ENCODE peak calls at places on chromosomes 2 and 18, in seven cellular contexts. M, H, P, Q, G, O and K are unnamed samples.

GRCh38 chr2:100822587-100823248 is 2.8 kb downstream of the NPAS2 start:
- DNase-seq in M (no peak), H (no peak), P (no peak), Q (no peak), G (no peak), O (peak), K (no peak)

GRCh38 chr18:2222270-2223185 is 348.8 kb downstream of the METTL4 start:
- DNase-seq in M (no peak), H (no peak), P (no peak), Q (no peak), G (no peak), O (no peak), K (no peak)

GRCh38 chr2:164535280-164536025 is 85.8 kb downstream of the GRB14 start:
- DNase-seq in M (no peak), H (no peak), P (no peak), Q (no peak), G (no peak), O (no peak), K (no peak)

GRCh38 chr2:26429779-26430654 is 28.3 kb downstream of the DRC1 start:
- DNase-seq in M (no peak), H (no peak), P (no peak), Q (no peak), G (no peak), O (no peak), K (no peak)

GRCh38 chr2:152606965-152607364 is 110.3 kb downstream of the PRPF40A start:
- DNase-seq in M (no peak), H (no peak), P (no peak), Q (no peak), G (no peak), O (no peak), K (no peak)

GRCh38 chr2:11836647-11837219 is 90.3 kb downstream of the LPIN1 start:
- DNase-seq in M (no peak), H (no peak), P (no peak), Q (no peak), G (no peak), O (no peak), K (no peak)

GRCh38 chr2:45889053-45889452 is 237.6 kb downstream of the PRKCE start:
- DNase-seq in M (no peak), H (peak), P (peak), Q (peak), G (peak), O (no peak), K (no peak)

GRCh38 chr2:170324640-170325046 is 146.7 kb downstream of the MYO3B start:
- DNase-seq in M (no peak), H (peak), P (peak), Q (no peak), G (peak), O (no peak), K (peak)

GRCh38 chr2:28055325-28055970 is 164.9 kb downstream of the BABAM2 start:
- DNase-seq in M (no peak), H (no peak), P (no peak), Q (no peak), G (no peak), O (no peak), K (no peak)

GRCh38 chr2:177693658-177694334 is 301.2 kb downstream of the AGPS start:
- DNase-seq in M (no peak), H (no peak), P (no peak), Q (no peak), G (no peak), O (no peak), K (no peak)

GRCh38 chr2:66929632-66930385 is 467.3 kb upstream of the ETAA1 start:
- DNase-seq in M (no peak), H (no peak), P (no peak), Q (no peak), G (no peak), O (no peak), K (peak)

GRCh38 chr2:97738236-97739019 is 25.1 kb downstream of the ZAP70 start:
- DNase-seq in M (no peak), H (no peak), P (no peak), Q (no peak), G (no peak), O (no peak), K (no peak)

GRCh38 chr2:198004921-198005829 is 200.8 kb downstream of the PLCL1 start:
- DNase-seq in M (no peak), H (no peak), P (peak), Q (no peak), G (no peak), O (no peak), K (no peak)

GRCh38 chr2:195632852-195633572 is 24.0 kb upstream of the SLC39A10 start:
- DNase-seq in M (no peak), H (no peak), P (no peak), Q (no peak), G (no peak), O (no peak), K (no peak)

GRCh38 chr2:167783266-167784070 is 463.9 kb downstream of the STK39 start:
- DNase-seq in M (no peak), H (no peak), P (no peak), Q (no peak), G (no peak), O (no peak), K (peak)

GRCh38 chr2:688504-689076 is 11.4 kb upstream of the TMEM18 start:
- DNase-seq in M (no peak), H (no peak), P (no peak), Q (no peak), G (no peak), O (no peak), K (no peak)

GRCh38 chr2:201974651-201975050 is 59.0 kb upstream of the FZD7 start:
- DNase-seq in M (no peak), H (no peak), P (no peak), Q (no peak), G (no peak), O (no peak), K (no peak)

GRCh38 chr2:227163998-227164744 is at the start of the genes COL4A3 and COL4A4:
- DNase-seq in M (no peak), H (peak), P (peak), Q (no peak), G (peak), O (peak), K (no peak)

GRCh38 chr2:232288489-232288888 is 90.1 kb upstream of the ALPP start:
- DNase-seq in M (no peak), H (no peak), P (no peak), Q (no peak), G (no peak), O (no peak), K (no peak)

GRCh38 chr18:2337552-2338141 is 233.7 kb downstream of the METTL4 start:
- DNase-seq in M (no peak), H (no peak), P (peak), Q (peak), G (peak), O (no peak), K (no peak)

GRCh38 chr18:53380063-53380639 is 844.3 kb downstream of the MBD2 start:
- DNase-seq in M (no peak), H (no peak), P (no peak), Q (no peak), G (no peak), O (no peak), K (peak)

GRCh38 chr2:98357856-98358255 is 11.6 kb downstream of the CNGA3 start:
- DNase-seq in M (no peak), H (no peak), P (no peak), Q (no peak), G (no peak), O (no peak), K (no peak)

GRCh38 chr18:75478996-75479870 is 51.7 kb upstream of the SMIM21 start:
- DNase-seq in M (no peak), H (no peak), P (no peak), Q (no peak), G (no peak), O (no peak), K (peak)

GRCh38 chr2:233075966-233076339 is 15.8 kb downstream of the INPP5D start:
- DNase-seq in M (no peak), H (no peak), P (no peak), Q (no peak), G (no peak), O (no peak), K (no peak)

GRCh38 chr18:6444484-6445228 is 29.9 kb upstream of the L3MBTL4 start:
- DNase-seq in M (no peak), H (no peak), P (no peak), Q (no peak), G (no peak), O (no peak), K (no peak)

GRCh38 chr18:6059551-6059950 is 164.2 kb upstream of the TMEM200C start:
- DNase-seq in M (no peak), H (no peak), P (no peak), Q (no peak), G (no peak), O (no peak), K (no peak)

GRCh38 chr2:65358690-65359400 is 73.6 kb downstream of the SPRED2 start:
- DNase-seq in M (no peak), H (no peak), P (no peak), Q (no peak), G (no peak), O (no peak), K (no peak)

GRCh38 chr2:174332607-174333001 is 2.1 kb upstream of the SP9 start:
- DNase-seq in M (no peak), H (peak), P (no peak), Q (no peak), G (peak), O (no peak), K (no peak)